ENCODE peak calls at places on chromosomes 4 and X, in five cellular contexts. C is gastrocnemius medialis, K is psoas muscle, Z is A549, I is upper lobe of right lung. O is an unnamed sample.
A peak's percentile ranks its signal among the peaks of the same experiment; 100 is the strongest.

GRCh38 chrX:31201503-31201902 is 129.7 kb upstream of the FTHL17 start:
- DNase-seq in C (no peak), K (no peak), Z (no peak), I (no peak), O (no peak)

GRCh38 chr4:105933083-105933482 is 37.8 kb downstream of the NPNT start:
- DNase-seq in C (no peak), K (no peak), Z (no peak), I (no peak), O (no peak)

GRCh38 chr4:168221298-168221697 is 97.3 kb downstream of the DDX60 start:
- DNase-seq in C (no peak), K (no peak), Z (no peak), I (no peak), O (no peak)

GRCh38 chr4:46946914-46947313 is 37.9 kb upstream of the COX7B2 start:
- DNase-seq in C (no peak), K (no peak), Z (peak; percentile 5), I (no peak), O (no peak)

GRCh38 chr4:73897380-73898136 is 28.4 kb downstream of the CXCL1 start:
- DNase-seq in C (no peak), K (no peak), Z (no peak), I (no peak), O (no peak)

GRCh38 chrX:41259516-41259915 is 74.4 kb upstream of the DDX3X start:
- DNase-seq in C (no peak), K (no peak), Z (no peak), I (no peak), O (no peak)

GRCh38 chr4:114727426-114727825 is 128.8 kb downstream of the UGT8 start:
- DNase-seq in C (no peak), K (no peak), Z (no peak), I (no peak), O (no peak)

GRCh38 chr4:122576261-122577188 is 44.3 kb downstream of the IL21 start:
- DNase-seq in C (no peak), K (no peak), Z (peak; percentile 35), I (no peak), O (no peak)

GRCh38 chr4:177554966-177555574 is 112.8 kb upstream of the AGA start:
- DNase-seq in C (no peak), K (no peak), Z (peak; percentile 19), I (no peak), O (no peak)

GRCh38 chrX:149916745-149917392 is 12.5 kb upstream of the HSFX4 start:
- DNase-seq in C (no peak), K (no peak), Z (no peak), I (no peak), O (no peak)

GRCh38 chr4:153750197-153750817 is 9.5 kb downstream of the RNF175 start:
- DNase-seq in C (peak; percentile 26), K (no peak), Z (peak; percentile 51), I (no peak), O (no peak)

GRCh38 chrX:138504254-138504653 is 207.3 kb downstream of the FGF13 start:
- DNase-seq in C (no peak), K (no peak), Z (no peak), I (no peak), O (no peak)

GRCh38 chrX:9829308-9830267 is 43.4 kb downstream of the SHROOM2 start:
- DNase-seq in C (no peak), K (no peak), Z (peak; percentile 27), I (no peak), O (no peak)

GRCh38 chr4:52911684-52912294 is 49.7 kb downstream of the RASL11B start:
- DNase-seq in C (peak; percentile 46), K (peak; percentile 73), Z (peak; percentile 72), I (peak; percentile 78), O (no peak)

GRCh38 chr4:10162341-10163000 is 45.9 kb upstream of the WDR1 start:
- DNase-seq in C (no peak), K (no peak), Z (no peak), I (no peak), O (no peak)

GRCh38 chr4:172868271-172868670 is 300.3 kb upstream of the GALNT7 start:
- DNase-seq in C (no peak), K (no peak), Z (no peak), I (no peak), O (no peak)

GRCh38 chrX:65589304-65589703 is 54.7 kb upstream of the LAS1L start:
- DNase-seq in C (no peak), K (no peak), Z (no peak), I (no peak), O (no peak)

GRCh38 chr4:168585168-168586091 is 88.6 kb downstream of the PALLD start:
- DNase-seq in C (peak; percentile 83), K (peak; percentile 85), Z (peak; percentile 82), I (peak; percentile 76), O (peak; percentile 71)

GRCh38 chrX:74449322-74449936 is 28.1 kb downstream of the SLC16A2 start:
- DNase-seq in C (no peak), K (no peak), Z (peak; percentile 7), I (no peak), O (no peak)

GRCh38 chrX:48714573-48714972 is 18.0 kb downstream of the SUV39H1 start:
- DNase-seq in C (no peak), K (no peak), Z (no peak), I (no peak), O (no peak)

GRCh38 chrX:20265221-20265725 is 1.4 kb downstream of the RPS6KA3 start:
- DNase-seq in C (peak; percentile 75), K (peak; percentile 81), Z (peak; percentile 71), I (peak; percentile 82), O (peak; percentile 40)

GRCh38 chr4:104719539-104720230 is 225.0 kb upstream of the CXXC4 start:
- DNase-seq in C (no peak), K (no peak), Z (no peak), I (no peak), O (no peak)

GRCh38 chrX:18676050-18676449 is 4.1 kb upstream of the RS1 start:
- DNase-seq in C (no peak), K (no peak), Z (no peak), I (no peak), O (no peak)

GRCh38 chr4:99301376-99302164 is 10.8 kb upstream of the ADH1A start:
- DNase-seq in C (no peak), K (no peak), Z (no peak), I (no peak), O (no peak)

GRCh38 chr4:184419976-184420375 is 54.4 kb downstream of the IRF2 start:
- DNase-seq in C (no peak), K (no peak), Z (no peak), I (no peak), O (no peak)

GRCh38 chr4:184415071-184415470 is 59.3 kb downstream of the IRF2 start:
- DNase-seq in C (no peak), K (no peak), Z (no peak), I (no peak), O (no peak)

GRCh38 chr4:184417802-184418511 is 56.4 kb downstream of the IRF2 start:
- DNase-seq in C (no peak), K (no peak), Z (peak; percentile 60), I (no peak), O (no peak)

GRCh38 chr4:184420402-184420801 is 53.9 kb downstream of the IRF2 start:
- DNase-seq in C (no peak), K (no peak), Z (no peak), I (no peak), O (no peak)

DNA sequence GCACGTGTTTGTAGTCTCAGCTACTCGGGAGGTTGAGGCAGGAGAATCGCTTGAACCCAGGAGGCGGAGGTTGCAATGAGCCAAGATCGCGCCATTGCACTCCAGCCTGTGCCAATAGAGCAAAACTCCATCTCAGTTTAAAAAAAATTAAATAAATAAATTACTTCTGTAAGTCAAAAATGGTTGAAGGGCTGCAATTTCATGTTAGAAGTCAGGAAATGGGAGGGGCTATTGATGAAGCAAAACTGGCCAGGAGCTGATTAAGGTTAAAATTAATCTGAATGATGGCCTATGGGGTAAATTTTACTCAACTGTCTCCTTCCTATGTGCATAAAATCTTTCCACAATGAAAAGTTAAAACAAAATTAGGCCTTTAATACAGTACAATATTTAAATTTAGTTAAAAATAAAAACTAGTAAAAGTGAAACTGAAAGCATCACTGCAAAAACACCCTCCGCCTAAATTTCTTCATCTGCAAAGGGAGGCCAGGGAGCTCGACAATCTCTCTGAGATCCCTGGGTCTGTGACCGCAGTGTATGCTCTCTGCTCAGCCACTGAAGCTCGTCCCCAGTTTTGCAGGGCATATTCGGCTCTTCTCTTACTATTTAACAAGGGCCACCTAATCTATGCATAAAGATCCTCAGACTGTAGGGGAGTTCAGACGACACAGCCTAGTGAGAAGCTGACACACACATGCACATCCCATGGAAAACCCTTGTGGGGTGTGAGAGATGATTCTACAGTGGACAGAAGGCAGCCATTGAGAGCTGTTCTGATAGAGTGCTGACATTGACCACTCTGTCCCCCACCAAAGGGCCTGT is 57.2 kb downstream of the IRF2 start:
- DNase-seq in C (no peak), K (no peak), Z (no peak), I (no peak), O (no peak)
- H3K27ac ChIP-seq in C (peak overlapping the region; percentile 73), K (peak overlapping the region; percentile 65), Z (peak overlapping the region; percentile 68), I (peak overlapping the region; percentile 44), O (peak overlapping the region; percentile 54)

DNA sequence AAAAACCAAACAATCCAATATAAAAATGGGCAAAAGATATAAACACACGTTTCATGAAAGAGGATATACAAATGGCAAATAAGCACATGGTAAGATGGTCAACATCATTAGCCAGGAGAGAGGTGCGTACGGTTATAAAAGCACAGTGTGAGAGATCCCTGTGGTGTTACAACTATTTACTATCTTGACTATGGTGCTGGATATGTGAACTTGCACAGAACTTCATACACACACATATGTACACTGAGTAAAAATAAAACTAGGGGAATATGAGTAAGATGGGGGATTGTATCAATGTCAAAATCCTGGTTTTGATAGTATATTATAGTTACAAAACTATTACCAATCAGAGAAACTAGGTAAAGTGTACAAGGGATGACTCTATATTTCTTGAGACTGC is 8.4 kb downstream of the FBXO8 start:
- DNase-seq in C (no peak), K (no peak), Z (no peak), I (no peak), O (no peak)
- H3K4me3 ChIP-seq in C (no peak overlapping the region), K (no peak overlapping the region), Z (no peak overlapping the region), I (no peak overlapping the region), O (no peak overlapping the region)

GRCh38 chr4:95541889-95542607 is 6.7 kb downstream of the UNC5C start:
- DNase-seq in C (no peak), K (no peak), Z (no peak), I (no peak), O (no peak)

GRCh38 chr4:95539056-95539455 is 9.7 kb downstream of the UNC5C start:
- DNase-seq in C (no peak), K (no peak), Z (no peak), I (no peak), O (no peak)

GRCh38 chr4:95537967-95538485 is 10.7 kb downstream of the UNC5C start:
- DNase-seq in C (no peak), K (no peak), Z (no peak), I (no peak), O (no peak)

GRCh38 chr4:95541094-95541493 is 7.7 kb downstream of the UNC5C start:
- DNase-seq in C (no peak), K (no peak), Z (no peak), I (no peak), O (no peak)

GRCh38 chr4:95540227-95540626 is 8.5 kb downstream of the UNC5C start:
- DNase-seq in C (no peak), K (no peak), Z (no peak), I (no peak), O (no peak)
- H3K27ac ChIP-seq in C (no peak overlapping the region), K (no peak overlapping the region), Z (no peak overlapping the region), I (peak overlapping the region; percentile 53), O (peak overlapping the region; percentile 61)

DNA sequence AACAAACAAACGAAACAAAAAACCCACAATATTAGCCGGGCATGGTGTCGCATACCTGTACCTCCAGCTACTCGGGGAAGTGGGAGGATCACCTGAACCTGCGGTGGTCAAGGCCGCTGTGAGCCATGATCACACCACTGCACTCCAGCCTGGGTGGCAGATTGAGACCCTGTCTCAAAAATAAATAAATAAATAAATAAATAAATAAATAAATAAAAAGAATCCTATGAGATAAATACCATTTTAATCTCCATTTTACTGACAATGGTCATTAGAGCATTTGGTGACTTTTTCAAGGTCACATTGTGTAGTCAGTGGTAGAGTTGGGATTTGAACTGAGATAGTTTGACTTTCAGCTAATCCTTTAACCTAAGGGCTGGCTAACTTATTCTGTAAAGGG is 11.4 kb downstream of the TRPC5 start:
- DNase-seq in C (no peak), K (no peak), Z (no peak), I (no peak), O (no peak)
- H3K4me3 ChIP-seq in C (no peak overlapping the region), K (no peak overlapping the region), Z (no peak overlapping the region), I (no peak overlapping the region), O (no peak overlapping the region)

O was measured in thoracic aorta.